ENCODE peak calls at places on chromosomes 3 and 15, in nine cellular contexts. One of them, this sample, is unnamed.

GRCh38 chr3:125157183-125157582 is 55.4 kb downstream of the SLC12A8 start:
- DNase-seq in lung: no peak
- DNase-seq in WTC11: no peak
- DNase-seq in cardiac fibroblast: no peak
- DNase-seq in astrocyte of the cerebellum: no peak
- DNase-seq in Caco-2: no peak
- DNase-seq in choroid plexus epithelial cell: no peak
- DNase-seq in RWPE1: no peak
- DNase-seq in ovary: no peak
- DNase-seq in this sample: no peak

GRCh38 chr15:53693729-53694533 is 65.5 kb downstream of the WDR72 start:
- DNase-seq in lung: peak; percentile 61
- DNase-seq in WTC11: no peak
- DNase-seq in cardiac fibroblast: no peak
- DNase-seq in astrocyte of the cerebellum: peak; percentile 59
- DNase-seq in Caco-2: no peak
- DNase-seq in choroid plexus epithelial cell: peak; percentile 0
- DNase-seq in RWPE1: no peak
- DNase-seq in ovary: peak; percentile 58
- DNase-seq in this sample: no peak

GRCh38 chr3:47581422-47581821 is 2.8 kb upstream of the CSPG5 start:
- DNase-seq in lung: no peak
- DNase-seq in WTC11: no peak
- DNase-seq in cardiac fibroblast: no peak
- DNase-seq in astrocyte of the cerebellum: no peak
- DNase-seq in Caco-2: no peak
- DNase-seq in choroid plexus epithelial cell: no peak
- DNase-seq in RWPE1: no peak
- DNase-seq in ovary: no peak
- DNase-seq in this sample: no peak

GRCh38 chr3:156543043-156543555 is 11.8 kb downstream of the SSR3 start:
- DNase-seq in lung: no peak
- DNase-seq in WTC11: no peak
- DNase-seq in cardiac fibroblast: peak; percentile 40
- DNase-seq in astrocyte of the cerebellum: no peak
- DNase-seq in Caco-2: no peak
- DNase-seq in choroid plexus epithelial cell: no peak
- DNase-seq in RWPE1: no peak
- DNase-seq in ovary: no peak
- DNase-seq in this sample: no peak

GRCh38 chr3:96466441-96466840 is 348.0 kb upstream of the EPHA6 start:
- DNase-seq in lung: no peak
- DNase-seq in WTC11: no peak
- DNase-seq in cardiac fibroblast: no peak
- DNase-seq in astrocyte of the cerebellum: no peak
- DNase-seq in Caco-2: no peak
- DNase-seq in choroid plexus epithelial cell: no peak
- DNase-seq in RWPE1: no peak
- DNase-seq in ovary: no peak
- DNase-seq in this sample: no peak

GRCh38 chr15:74173545-74174215 is at the start of gene ISLR:
- DNase-seq in lung: no peak
- DNase-seq in WTC11: peak; percentile 19
- DNase-seq in cardiac fibroblast: peak; percentile 64
- DNase-seq in astrocyte of the cerebellum: peak; percentile 15
- DNase-seq in Caco-2: no peak
- DNase-seq in choroid plexus epithelial cell: peak; percentile 75
- DNase-seq in RWPE1: no peak
- DNase-seq in ovary: peak; percentile 73
- DNase-seq in this sample: no peak

GRCh38 chr3:123327956-123328850 is 120.7 kb downstream of the ADCY5 start:
- DNase-seq in lung: no peak
- DNase-seq in WTC11: no peak
- DNase-seq in cardiac fibroblast: no peak
- DNase-seq in astrocyte of the cerebellum: no peak
- DNase-seq in Caco-2: no peak
- DNase-seq in choroid plexus epithelial cell: no peak
- DNase-seq in RWPE1: no peak
- DNase-seq in ovary: no peak
- DNase-seq in this sample: no peak

GRCh38 chr3:177197934-177198484 is 727 bp upstream of the TBL1XR1 start:
- DNase-seq in lung: no peak
- DNase-seq in WTC11: no peak
- DNase-seq in cardiac fibroblast: peak; percentile 33
- DNase-seq in astrocyte of the cerebellum: no peak
- DNase-seq in Caco-2: no peak
- DNase-seq in choroid plexus epithelial cell: peak; percentile 36
- DNase-seq in RWPE1: no peak
- DNase-seq in ovary: no peak
- DNase-seq in this sample: no peak

GRCh38 chr3:189455009-189455408 is 176.2 kb upstream of the TP63 start:
- DNase-seq in lung: no peak
- DNase-seq in WTC11: no peak
- DNase-seq in cardiac fibroblast: no peak
- DNase-seq in astrocyte of the cerebellum: no peak
- DNase-seq in Caco-2: no peak
- DNase-seq in choroid plexus epithelial cell: no peak
- DNase-seq in RWPE1: no peak
- DNase-seq in ovary: no peak
- DNase-seq in this sample: no peak

GRCh38 chr3:18234717-18235335 is 190.3 kb downstream of the SATB1 start:
- DNase-seq in lung: no peak
- DNase-seq in WTC11: no peak
- DNase-seq in cardiac fibroblast: no peak
- DNase-seq in astrocyte of the cerebellum: no peak
- DNase-seq in Caco-2: no peak
- DNase-seq in choroid plexus epithelial cell: peak; percentile 13
- DNase-seq in RWPE1: no peak
- DNase-seq in ovary: no peak
- DNase-seq in this sample: no peak

GRCh38 chr15:45091581-45091980 is 22.4 kb downstream of the DUOX2 start:
- DNase-seq in lung: no peak
- DNase-seq in WTC11: no peak
- DNase-seq in cardiac fibroblast: no peak
- DNase-seq in astrocyte of the cerebellum: no peak
- DNase-seq in Caco-2: no peak
- DNase-seq in choroid plexus epithelial cell: no peak
- DNase-seq in RWPE1: no peak
- DNase-seq in ovary: no peak
- DNase-seq in this sample: no peak

DNA sequence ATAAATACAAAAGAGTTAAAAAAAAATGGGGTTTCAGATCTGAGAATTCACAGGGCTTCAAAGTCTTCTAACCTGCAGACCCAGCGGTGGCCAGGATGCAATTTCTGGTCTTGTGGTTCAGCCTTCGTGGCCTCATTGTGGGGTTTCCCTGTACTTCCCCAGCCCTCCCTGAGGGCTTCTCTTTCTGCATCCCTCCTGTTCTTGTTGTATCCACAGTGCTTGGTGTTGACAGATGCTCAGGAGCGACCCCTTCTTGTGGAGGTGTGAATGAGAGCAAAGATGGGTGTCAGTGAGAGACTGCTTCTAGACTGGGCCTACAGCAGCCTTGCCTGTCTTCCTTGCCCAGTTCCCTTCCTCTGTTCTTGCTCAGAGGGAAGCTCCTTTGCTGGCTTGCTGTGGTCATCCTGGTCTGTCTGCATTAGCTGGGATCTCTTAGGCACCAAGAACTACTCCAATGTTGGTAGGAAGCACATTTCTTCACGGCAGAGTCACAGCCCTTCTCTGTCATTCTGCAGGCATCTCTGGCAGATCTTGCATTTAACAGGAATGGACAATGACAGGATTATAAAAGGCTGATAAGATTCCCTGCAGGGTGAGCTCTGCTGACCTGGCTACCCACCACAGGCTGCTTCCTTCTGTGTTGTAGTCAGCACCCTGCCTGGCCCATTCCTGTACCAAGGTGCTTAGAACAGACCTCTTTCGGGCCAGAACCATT is 317.8 kb upstream of the C2CD4B start:
- DNase-seq in lung: no peak
- DNase-seq in WTC11: peak; percentile 77
- DNase-seq in cardiac fibroblast: peak; percentile 37
- DNase-seq in astrocyte of the cerebellum: no peak
- DNase-seq in Caco-2: peak; percentile 45
- DNase-seq in choroid plexus epithelial cell: peak; percentile 47
- DNase-seq in RWPE1: no peak
- DNase-seq in ovary: no peak
- DNase-seq in this sample: no peak
- TF ChIP-seq CTCF in lung: no peak
- TF ChIP-seq CTCF in WTC11: peak; percentile 27
- TF ChIP-seq CTCF in cardiac fibroblast: peak; percentile 33
- TF ChIP-seq CTCF in astrocyte of the cerebellum: peak; percentile 37
- TF ChIP-seq CTCF in Caco-2: peak; percentile 24
- TF ChIP-seq CTCF in choroid plexus epithelial cell: peak; percentile 51
- TF ChIP-seq CTCF in RWPE1: no peak
- TF ChIP-seq CTCF in ovary: no peak
- TF ChIP-seq CTCF in this sample: peak; percentile 18

DNA sequence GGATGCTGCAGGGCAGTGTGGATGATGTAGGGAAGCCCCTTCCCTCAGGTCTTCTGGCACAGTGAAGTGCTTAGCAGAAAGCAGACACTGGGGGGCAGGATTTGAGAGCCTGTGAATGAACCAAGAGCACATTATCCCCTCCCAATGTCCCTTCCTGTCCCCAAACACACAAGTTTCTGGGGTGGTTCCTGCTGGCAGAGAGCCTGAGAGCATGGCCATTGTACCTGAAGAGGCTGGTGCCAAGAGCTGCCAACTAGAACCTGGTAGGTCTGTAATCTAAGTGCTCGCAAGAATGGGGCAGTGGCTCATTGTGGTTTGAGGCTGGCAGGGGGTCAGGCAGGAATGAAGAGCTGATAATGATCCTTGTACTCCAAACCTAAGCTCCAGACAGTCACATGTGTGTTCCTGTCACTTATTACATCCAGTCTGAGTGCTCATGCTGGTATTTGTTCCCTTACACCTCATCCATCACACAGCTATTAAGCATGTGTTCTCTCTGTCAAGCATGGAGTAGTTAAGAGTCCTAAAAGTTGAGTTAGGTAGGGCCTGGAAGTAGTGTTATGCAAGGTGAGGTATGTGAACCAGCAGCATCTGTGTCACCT is 6.7 kb upstream of the CCR1 start:
- DNase-seq in lung: peak; percentile 88
- DNase-seq in WTC11: peak; percentile 63
- DNase-seq in cardiac fibroblast: no peak
- DNase-seq in astrocyte of the cerebellum: no peak
- DNase-seq in Caco-2: no peak
- DNase-seq in choroid plexus epithelial cell: peak; percentile 19
- DNase-seq in RWPE1: no peak
- DNase-seq in ovary: no peak
- DNase-seq in this sample: no peak
- TF ChIP-seq CTCF in lung: no peak
- TF ChIP-seq CTCF in WTC11: no peak
- TF ChIP-seq CTCF in cardiac fibroblast: peak; percentile 24
- TF ChIP-seq CTCF in astrocyte of the cerebellum: no peak
- TF ChIP-seq CTCF in Caco-2: no peak
- TF ChIP-seq CTCF in choroid plexus epithelial cell: peak; percentile 67
- TF ChIP-seq CTCF in RWPE1: no peak
- TF ChIP-seq CTCF in ovary: no peak
- TF ChIP-seq CTCF in this sample: no peak

DNA sequence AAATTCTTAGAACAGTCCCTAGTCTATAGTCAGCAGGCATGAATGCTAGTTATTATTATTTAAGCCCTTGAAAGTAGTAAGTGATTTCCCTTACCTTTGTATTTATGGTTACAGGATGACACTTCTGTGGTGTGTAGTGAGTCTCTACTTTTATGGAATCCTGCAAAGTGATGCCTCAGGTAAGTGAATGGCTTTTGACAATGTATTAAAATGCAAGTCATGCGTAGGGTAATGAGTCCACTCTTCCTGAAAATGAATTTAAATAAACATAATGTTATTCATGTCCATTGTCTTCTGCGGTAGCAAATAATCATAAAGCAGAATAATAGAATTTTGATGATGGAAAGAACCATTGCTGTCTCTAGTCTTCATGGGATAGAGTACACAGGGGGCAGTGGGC is 50.3 kb downstream of the IL1RAP start:
- DNase-seq in lung: no peak
- DNase-seq in WTC11: no peak
- DNase-seq in cardiac fibroblast: no peak
- DNase-seq in astrocyte of the cerebellum: no peak
- DNase-seq in Caco-2: no peak
- DNase-seq in choroid plexus epithelial cell: no peak
- DNase-seq in RWPE1: no peak
- DNase-seq in ovary: no peak
- DNase-seq in this sample: no peak
- TF ChIP-seq CTCF in lung: no peak
- TF ChIP-seq CTCF in WTC11: no peak
- TF ChIP-seq CTCF in cardiac fibroblast: no peak
- TF ChIP-seq CTCF in astrocyte of the cerebellum: no peak
- TF ChIP-seq CTCF in Caco-2: no peak
- TF ChIP-seq CTCF in choroid plexus epithelial cell: no peak
- TF ChIP-seq CTCF in RWPE1: no peak
- TF ChIP-seq CTCF in ovary: no peak
- TF ChIP-seq CTCF in this sample: no peak

DNA sequence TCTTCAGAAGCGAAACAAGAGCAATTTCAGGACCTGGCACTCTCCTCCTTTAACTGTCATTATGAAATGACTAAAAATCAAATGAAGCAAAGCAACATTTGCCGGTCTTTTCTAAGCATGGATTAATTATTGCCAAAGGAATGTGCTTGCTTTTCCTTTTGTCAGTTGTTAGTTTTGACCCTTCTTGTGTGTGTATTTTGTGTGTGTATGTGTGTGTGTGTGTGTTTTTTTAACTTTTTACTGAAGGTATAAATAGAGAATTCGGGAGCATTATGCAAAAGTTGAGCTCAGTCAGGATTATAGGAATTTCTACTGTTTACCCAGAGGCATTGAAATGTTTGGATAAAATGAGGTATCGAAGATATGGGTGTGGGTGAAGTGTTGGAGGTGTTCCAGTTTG is 509.1 kb downstream of the TUSC7 start:
- DNase-seq in lung: no peak
- DNase-seq in WTC11: no peak
- DNase-seq in cardiac fibroblast: no peak
- DNase-seq in astrocyte of the cerebellum: no peak
- DNase-seq in Caco-2: no peak
- DNase-seq in choroid plexus epithelial cell: no peak
- DNase-seq in RWPE1: no peak
- DNase-seq in ovary: no peak
- DNase-seq in this sample: no peak
- TF ChIP-seq CTCF in lung: no peak
- TF ChIP-seq CTCF in WTC11: no peak
- TF ChIP-seq CTCF in cardiac fibroblast: no peak
- TF ChIP-seq CTCF in astrocyte of the cerebellum: no peak
- TF ChIP-seq CTCF in Caco-2: no peak
- TF ChIP-seq CTCF in choroid plexus epithelial cell: no peak
- TF ChIP-seq CTCF in RWPE1: no peak
- TF ChIP-seq CTCF in ovary: no peak
- TF ChIP-seq CTCF in this sample: no peak